ENCODE peak calls at places on chromosomes 6 and 20, in five cellular contexts. M is breast epithelium, Z is lower leg skin, H is upper lobe of right lung, W is gastrocnemius medialis. S is an unnamed sample.

GRCh38 chr6:43729537-43729936 is 40.5 kb upstream of the VEGFA start:
- DNase-seq in M (no peak), Z (no peak), H (peak), W (no peak), S (no peak)

GRCh38 chr20:54476336-54476928 is 1.0 kb downstream of the DOK5 start:
- DNase-seq in M (no peak), Z (no peak), H (no peak), W (no peak), S (no peak)

GRCh38 chr20:51095755-51096509 is 73.0 kb upstream of the KCNG1 start:
- DNase-seq in M (no peak), Z (no peak), H (no peak), W (no peak), S (no peak)

GRCh38 chr20:5400164-5400762 is 83.5 kb upstream of the PROKR2 start:
- DNase-seq in M (no peak), Z (no peak), H (no peak), W (no peak), S (peak)

GRCh38 chr6:155444952-155445903 is 10.4 kb downstream of the NOX3 start:
- DNase-seq in M (no peak), Z (no peak), H (no peak), W (no peak), S (no peak)

GRCh38 chr20:41956316-41957050 is 338.3 kb upstream of the CHD6 start:
- DNase-seq in M (no peak), Z (no peak), H (no peak), W (no peak), S (no peak)

GRCh38 chr6:73452107-73452461 is at the start of gene CGAS:
- DNase-seq in M (peak), Z (peak), H (peak), W (peak), S (peak)

GRCh38 chr6:20056350-20056992 is 155.8 kb downstream of the MBOAT1 start:
- DNase-seq in M (no peak), Z (no peak), H (no peak), W (no peak), S (peak)

GRCh38 chr6:41545703-41546474 is at the start of gene FOXP4:
- DNase-seq in M (peak), Z (peak), H (peak), W (peak), S (peak)

GRCh38 chr20:38806855-38807655 is 1.6 kb downstream of the PPP1R16B start:
- DNase-seq in M (no peak), Z (no peak), H (no peak), W (no peak), S (no peak)

GRCh38 chr6:4405609-4406212 is 270.3 kb upstream of the ECI2 start:
- DNase-seq in M (no peak), Z (no peak), H (no peak), W (peak), S (no peak)

GRCh38 chr20:35497780-35498189 is 31.7 kb downstream of the C20orf173 start:
- DNase-seq in M (no peak), Z (no peak), H (peak), W (peak), S (no peak)

GRCh38 chr6:153698637-153699036 is 340.4 kb upstream of the OPRM1 start:
- DNase-seq in M (no peak), Z (no peak), H (no peak), W (no peak), S (no peak)

GRCh38 chr6:8904754-8905153 is 469.4 kb upstream of the SLC35B3 start:
- DNase-seq in M (no peak), Z (no peak), H (no peak), W (no peak), S (no peak)

GRCh38 chr6:13427346-13427745 is 60.1 kb downstream of the GFOD1 start:
- DNase-seq in M (no peak), Z (no peak), H (no peak), W (no peak), S (no peak)

GRCh38 chr6:142300302-142300701 is 1.5 kb upstream of the ADGRG6 start:
- DNase-seq in M (no peak), Z (no peak), H (no peak), W (no peak), S (no peak)

GRCh38 chr6:107763959-107764358 is 60.2 kb downstream of the SCML4 start:
- DNase-seq in M (no peak), Z (no peak), H (no peak), W (no peak), S (peak)

GRCh38 chr6:14037402-14038277 is 79.9 kb upstream of the CD83 start:
- DNase-seq in M (no peak), Z (no peak), H (no peak), W (no peak), S (peak)

GRCh38 chr20:17806739-17807441 is 107.1 kb downstream of the BANF2 start:
- DNase-seq in M (no peak), Z (no peak), H (no peak), W (peak), S (peak)

GRCh38 chr20:23446505-23446904 is 6.2 kb downstream of the CST11 start:
- DNase-seq in M (no peak), Z (no peak), H (no peak), W (no peak), S (peak)

GRCh38 chr6:122652431-122652830 is 42.2 kb downstream of the PKIB start:
- DNase-seq in M (no peak), Z (no peak), H (no peak), W (no peak), S (no peak)

GRCh38 chr20:20360464-20360863 is 7.4 kb upstream of the INSM1 start:
- DNase-seq in M (no peak), Z (no peak), H (no peak), W (no peak), S (peak)

GRCh38 chr6:1991332-1991878 is 254.0 kb downstream of the GMDS start:
- DNase-seq in M (no peak), Z (no peak), H (no peak), W (no peak), S (no peak)

GRCh38 chr20:602357-602970 is 7.6 kb downstream of the TCF15 start:
- DNase-seq in M (no peak), Z (no peak), H (no peak), W (no peak), S (no peak)

GRCh38 chr20:14401479-14402138 is 64.2 kb upstream of the FLRT3 start:
- DNase-seq in M (no peak), Z (no peak), H (no peak), W (no peak), S (no peak)

GRCh38 chr6:44733868-44734267 is 346.4 kb downstream of the CDC5L start:
- DNase-seq in M (no peak), Z (peak), H (no peak), W (peak), S (no peak)

GRCh38 chr6:87473419-87473903 is 687 bp downstream of the SLC35A1 start:
- DNase-seq in M (no peak), Z (peak), H (no peak), W (no peak), S (peak)

GRCh38 chr6:26249709-26249958 is 115.4 kb upstream of the BTN3A2 start:
- DNase-seq in M (no peak), Z (no peak), H (no peak), W (no peak), S (no peak)

GRCh38 chr20:20064303-20064702 is 12.0 kb downstream of the CFAP61 start:
- DNase-seq in M (no peak), Z (no peak), H (no peak), W (no peak), S (peak)

GRCh38 chr6:109978174-109979032 is at the start of gene GPR6:
- DNase-seq in M (peak), Z (peak), H (peak), W (no peak), S (peak)

GRCh38 chr6:107436881-107437280 is 22.5 kb downstream of the PDSS2 start:
- DNase-seq in M (no peak), Z (no peak), H (no peak), W (no peak), S (no peak)

GRCh38 chr6:30573113-30573512 is 1.9 kb downstream of the ABCF1 start:
- DNase-seq in M (no peak), Z (no peak), H (no peak), W (no peak), S (no peak)

DNA sequence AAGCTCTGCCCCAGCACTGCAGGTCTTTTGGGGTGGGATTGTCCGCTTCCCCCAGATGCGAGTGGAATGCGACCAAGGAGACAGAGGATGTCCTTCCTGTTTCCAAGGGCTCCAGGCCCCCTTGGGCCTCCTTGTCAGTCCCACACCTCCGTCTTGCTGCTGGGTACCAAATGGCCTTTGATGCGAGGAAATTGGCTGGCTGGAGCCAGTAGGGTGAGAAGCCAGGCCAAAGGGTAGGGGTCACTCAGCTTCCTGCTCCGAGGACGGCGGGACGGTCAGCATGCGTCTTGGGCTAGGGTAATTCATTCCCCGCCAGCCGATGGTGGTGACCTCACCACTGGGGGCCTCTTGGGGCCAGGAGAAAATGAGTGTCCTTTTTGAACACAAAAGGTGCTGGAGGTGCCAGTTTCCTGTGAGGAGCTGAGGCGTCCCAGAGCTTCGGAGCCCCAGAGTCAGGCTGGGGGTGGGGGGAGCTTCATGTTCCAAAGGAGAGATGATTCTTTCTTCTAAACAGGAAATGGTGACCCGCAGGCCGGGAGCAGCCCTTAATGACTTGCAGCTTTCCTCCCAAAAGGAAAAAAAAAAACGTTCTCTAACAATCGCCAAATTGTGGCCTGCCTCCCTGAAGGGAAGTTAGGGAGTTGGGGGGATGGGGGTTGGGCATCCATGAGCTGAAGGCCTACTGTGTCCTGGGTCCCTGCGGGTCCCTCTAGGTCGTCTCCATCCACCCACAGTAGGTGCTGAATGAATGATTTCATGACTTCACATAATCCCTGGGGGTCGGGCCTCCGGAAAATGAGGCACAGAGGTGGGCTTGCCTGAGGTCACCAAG is 6.7 kb downstream of the SNAI1 start:
- DNase-seq in M (no peak), Z (peak), H (no peak), W (peak), S (peak)
- H3K4me3 ChIP-seq in M (peak), Z (no peak), H (no peak), W (no peak), S (peak)

GRCh38 chr6:130134594-130134993 is 88.2 kb downstream of the SAMD3 start:
- DNase-seq in M (no peak), Z (no peak), H (no peak), W (no peak), S (no peak)
- TF ChIP-seq CTCF in M (no peak), Z (no peak), H (no peak), W (no peak), S (no peak)

DNA sequence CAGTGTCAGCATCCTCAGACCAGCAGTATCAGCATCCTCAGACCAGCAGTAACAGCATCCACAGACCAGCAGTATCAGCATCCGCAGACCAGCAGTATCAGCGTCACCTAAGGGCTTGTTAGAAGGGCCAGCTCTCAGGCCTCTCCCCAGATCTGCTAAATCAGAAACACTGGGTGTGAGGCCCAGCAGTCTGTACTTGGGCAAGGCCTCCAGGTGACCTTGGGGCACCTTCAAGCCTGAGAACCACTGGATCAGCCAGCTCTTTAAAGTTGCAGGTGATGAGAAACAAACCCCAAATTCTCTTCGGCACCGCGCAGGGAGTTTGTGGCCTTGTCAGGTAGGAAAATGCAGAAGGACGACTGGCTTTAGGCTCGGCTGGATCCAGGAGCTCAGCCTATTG is 290.5 kb upstream of the CDH4 start:
- DNase-seq in M (no peak), Z (no peak), H (no peak), W (no peak), S (no peak)
- H3K4me3 ChIP-seq in M (no peak), Z (no peak), H (no peak), W (no peak), S (no peak)

DNA sequence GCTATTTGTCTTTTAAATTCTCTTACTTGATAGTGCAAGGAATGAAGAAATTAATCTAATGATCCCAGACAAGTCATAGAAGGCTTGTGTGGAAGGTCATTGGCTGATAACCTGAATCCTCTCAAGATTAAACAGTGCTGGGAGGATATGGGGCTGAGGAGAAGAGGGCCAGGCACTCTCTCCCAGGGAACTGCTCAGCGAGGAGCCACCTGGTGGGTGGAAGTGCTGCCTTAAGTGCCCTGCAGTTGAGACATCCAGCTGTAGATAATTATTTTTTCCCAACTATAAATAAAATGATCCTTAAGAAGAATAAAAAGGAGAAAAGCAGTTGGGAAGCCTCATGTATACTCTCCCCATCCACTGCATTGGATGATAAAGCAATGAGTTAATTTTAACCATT is 47.9 kb downstream of the BTBD3 start:
- DNase-seq in M (no peak), Z (no peak), H (no peak), W (no peak), S (peak)
- TF ChIP-seq CTCF in M (no peak), Z (no peak), H (no peak), W (no peak), S (peak)

DNA sequence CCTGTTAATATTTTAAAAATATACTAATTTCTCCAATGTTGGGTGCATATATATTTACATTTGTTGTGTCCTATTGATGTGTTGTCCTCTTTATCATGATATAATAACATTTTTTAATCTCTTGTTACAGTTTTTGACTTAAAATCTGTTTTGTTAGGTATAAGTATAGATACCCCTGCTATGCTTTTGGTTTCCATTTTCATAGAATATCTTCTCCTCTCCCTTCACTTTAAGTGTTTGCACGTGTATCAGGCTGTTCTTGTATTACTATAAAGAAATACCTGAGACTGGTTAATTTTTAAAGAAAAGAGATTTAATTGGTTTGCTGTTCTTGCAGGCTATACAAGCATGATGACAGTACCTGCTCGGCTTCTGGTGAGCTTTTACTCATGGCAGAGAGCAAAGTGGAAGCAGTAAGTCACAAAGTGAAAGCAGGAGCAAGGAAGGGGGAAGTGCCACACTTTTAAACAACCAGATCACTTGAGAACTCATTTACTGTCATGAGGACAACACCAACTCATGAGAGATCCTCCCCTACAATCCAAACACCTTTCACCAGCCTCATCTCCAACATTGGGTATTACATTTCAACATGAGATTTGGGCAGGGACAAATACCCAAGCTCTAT is 340.5 kb upstream of the SYNCRIP start:
- DNase-seq in M (no peak), Z (no peak), H (no peak), W (no peak), S (no peak)
- H3K4me3 ChIP-seq in M (no peak), Z (no peak), H (no peak), W (no peak), S (no peak)

DNA sequence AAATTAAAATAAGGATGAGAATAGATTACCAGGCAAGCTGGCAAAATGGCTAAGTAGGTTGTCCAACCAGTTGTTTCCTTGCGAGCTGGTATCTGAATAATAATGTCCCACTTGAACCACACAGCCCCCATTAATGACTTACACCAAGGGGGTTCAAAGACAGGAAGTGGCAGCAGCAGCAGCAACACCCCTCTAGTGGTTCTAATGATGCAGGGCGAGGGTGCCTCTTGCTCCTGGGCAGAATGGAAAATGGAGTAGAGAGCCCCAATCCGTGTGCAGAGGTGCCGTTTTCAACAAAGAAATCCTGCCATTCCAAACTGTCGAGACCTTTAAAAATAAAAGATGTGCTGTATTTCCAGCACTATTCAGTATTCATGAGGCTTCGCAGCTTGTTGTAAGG is 218.1 kb downstream of the TSHZ2 start:
- DNase-seq in M (no peak), Z (no peak), H (no peak), W (no peak), S (no peak)
- TF ChIP-seq CTCF in M (no peak), Z (no peak), H (no peak), W (no peak), S (no peak)

GRCh38 chr20:57399587-57400261 is 8.5 kb downstream of the RBM38 start:
- DNase-seq in M (no peak), Z (no peak), H (no peak), W (peak), S (no peak)
- H3K4me3 ChIP-seq in M (peak), Z (no peak), H (no peak), W (peak), S (no peak)